ENCODE peak calls at places on chromosome 10, in nine cellular contexts. One of them, this sample, is unnamed.

GRCh38 chr10:55024718-55025117 is 223.7 kb upstream of the PCDH15 start:
- DNase-seq in endothelial cell of umbilical vein: peak; percentile 15
- DNase-seq in H1: no peak
- DNase-seq in HepG2: no peak
- DNase-seq in keratinocyte: no peak
- DNase-seq in PC-3: no peak
- DNase-seq in K562: no peak
- DNase-seq in fibroblast of lung: peak; percentile 11
- DNase-seq in mammary epithelial cell: no peak
- DNase-seq in this sample: peak; percentile 2

GRCh38 chr10:514137-514671 is 175.3 kb downstream of the DIP2C start:
- DNase-seq in K562: no peak
- DNase-seq in keratinocyte: no peak
- DNase-seq in PC-3: no peak
- DNase-seq in H1: no peak
- DNase-seq in fibroblast of lung: no peak
- DNase-seq in mammary epithelial cell: no peak
- DNase-seq in endothelial cell of umbilical vein: no peak
- DNase-seq in HepG2: peak; percentile 70
- DNase-seq in this sample: no peak

GRCh38 chr10:62451606-62451965 is 77.4 kb downstream of the ZNF365 start:
- DNase-seq in PC-3: no peak
- DNase-seq in HepG2: no peak
- DNase-seq in fibroblast of lung: no peak
- DNase-seq in K562: no peak
- DNase-seq in H1: no peak
- DNase-seq in keratinocyte: no peak
- DNase-seq in mammary epithelial cell: peak; percentile 86
- DNase-seq in endothelial cell of umbilical vein: no peak
- DNase-seq in this sample: no peak

GRCh38 chr10:123428302-123428701 is 237.9 kb upstream of the GPR26 start:
- DNase-seq in HepG2: peak; percentile 40
- DNase-seq in mammary epithelial cell: no peak
- DNase-seq in endothelial cell of umbilical vein: no peak
- DNase-seq in H1: no peak
- DNase-seq in keratinocyte: no peak
- DNase-seq in K562: no peak
- DNase-seq in PC-3: peak; percentile 12
- DNase-seq in fibroblast of lung: no peak
- DNase-seq in this sample: no peak

GRCh38 chr10:128932071-128932820 is 534.8 kb upstream of the MGMT start:
- DNase-seq in HepG2: no peak
- DNase-seq in PC-3: no peak
- DNase-seq in H1: no peak
- DNase-seq in endothelial cell of umbilical vein: no peak
- DNase-seq in mammary epithelial cell: no peak
- DNase-seq in fibroblast of lung: no peak
- DNase-seq in K562: no peak
- DNase-seq in keratinocyte: no peak
- DNase-seq in this sample: no peak

GRCh38 chr10:323651-324293 is 188.5 kb downstream of the ZMYND11 start:
- DNase-seq in fibroblast of lung: peak; percentile 96
- DNase-seq in endothelial cell of umbilical vein: peak; percentile 92
- DNase-seq in PC-3: peak; percentile 80
- DNase-seq in keratinocyte: peak; percentile 71
- DNase-seq in HepG2: peak; percentile 45
- DNase-seq in K562: no peak
- DNase-seq in mammary epithelial cell: peak; percentile 87
- DNase-seq in H1: no peak
- DNase-seq in this sample: peak; percentile 99

GRCh38 chr10:15313034-15313433 is 58.1 kb downstream of the FAM171A1 start:
- DNase-seq in endothelial cell of umbilical vein: no peak
- DNase-seq in H1: no peak
- DNase-seq in K562: no peak
- DNase-seq in keratinocyte: no peak
- DNase-seq in HepG2: no peak
- DNase-seq in fibroblast of lung: no peak
- DNase-seq in PC-3: no peak
- DNase-seq in mammary epithelial cell: no peak
- DNase-seq in this sample: no peak

GRCh38 chr10:93219347-93219746 is 145.7 kb downstream of the CYP26A1 start:
- DNase-seq in fibroblast of lung: no peak
- DNase-seq in H1: no peak
- DNase-seq in endothelial cell of umbilical vein: no peak
- DNase-seq in HepG2: no peak
- DNase-seq in mammary epithelial cell: no peak
- DNase-seq in PC-3: no peak
- DNase-seq in K562: no peak
- DNase-seq in keratinocyte: no peak
- DNase-seq in this sample: no peak

GRCh38 chr10:99460070-99460469 is 29.6 kb upstream of the GOT1 start:
- DNase-seq in PC-3: no peak
- DNase-seq in HepG2: no peak
- DNase-seq in keratinocyte: no peak
- DNase-seq in mammary epithelial cell: no peak
- DNase-seq in endothelial cell of umbilical vein: no peak
- DNase-seq in K562: no peak
- DNase-seq in H1: no peak
- DNase-seq in fibroblast of lung: no peak
- DNase-seq in this sample: no peak

GRCh38 chr10:5591336-5591824 is 66.6 kb downstream of the CALML3 start:
- DNase-seq in endothelial cell of umbilical vein: no peak
- DNase-seq in HepG2: peak; percentile 63
- DNase-seq in K562: no peak
- DNase-seq in mammary epithelial cell: no peak
- DNase-seq in H1: no peak
- DNase-seq in PC-3: no peak
- DNase-seq in fibroblast of lung: no peak
- DNase-seq in keratinocyte: no peak
- DNase-seq in this sample: no peak

GRCh38 chr10:103763374-103764202 is 91.8 kb downstream of the SH3PXD2A start:
- DNase-seq in mammary epithelial cell: no peak
- DNase-seq in H1: no peak
- DNase-seq in PC-3: no peak
- DNase-seq in HepG2: no peak
- DNase-seq in endothelial cell of umbilical vein: peak; percentile 35
- DNase-seq in keratinocyte: no peak
- DNase-seq in fibroblast of lung: no peak
- DNase-seq in K562: peak; percentile 21
- DNase-seq in this sample: peak; percentile 36

GRCh38 chr10:103762924-103763323 is 92.5 kb downstream of the SH3PXD2A start:
- DNase-seq in keratinocyte: no peak
- DNase-seq in fibroblast of lung: no peak
- DNase-seq in PC-3: no peak
- DNase-seq in H1: no peak
- DNase-seq in mammary epithelial cell: no peak
- DNase-seq in endothelial cell of umbilical vein: no peak
- DNase-seq in HepG2: no peak
- DNase-seq in K562: no peak
- DNase-seq in this sample: no peak

GRCh38 chr10:103765168-103765567 is 90.2 kb downstream of the SH3PXD2A start:
- DNase-seq in endothelial cell of umbilical vein: peak; percentile 70
- DNase-seq in mammary epithelial cell: peak; percentile 61
- DNase-seq in H1: no peak
- DNase-seq in HepG2: peak; percentile 34
- DNase-seq in PC-3: peak; percentile 47
- DNase-seq in fibroblast of lung: peak; percentile 56
- DNase-seq in K562: no peak
- DNase-seq in keratinocyte: no peak
- DNase-seq in this sample: peak; percentile 86

GRCh38 chr10:103765981-103766380 is 89.4 kb downstream of the SH3PXD2A start:
- DNase-seq in mammary epithelial cell: peak; percentile 49
- DNase-seq in endothelial cell of umbilical vein: no peak
- DNase-seq in keratinocyte: no peak
- DNase-seq in fibroblast of lung: no peak
- DNase-seq in HepG2: no peak
- DNase-seq in PC-3: peak; percentile 10
- DNase-seq in K562: no peak
- DNase-seq in H1: no peak
- DNase-seq in this sample: no peak

GRCh38 chr10:103764296-103765088 is 90.9 kb downstream of the SH3PXD2A start:
- DNase-seq in mammary epithelial cell: no peak
- DNase-seq in PC-3: no peak
- DNase-seq in keratinocyte: no peak
- DNase-seq in HepG2: no peak
- DNase-seq in K562: no peak
- DNase-seq in endothelial cell of umbilical vein: no peak
- DNase-seq in fibroblast of lung: no peak
- DNase-seq in H1: no peak
- DNase-seq in this sample: no peak
- H3K9ac ChIP-seq in mammary epithelial cell: no peak overlapping the region
- H3K9ac ChIP-seq in PC-3: no peak overlapping the region
- H3K9ac ChIP-seq in keratinocyte: no peak overlapping the region
- H3K9ac ChIP-seq in HepG2: no peak overlapping the region
- H3K9ac ChIP-seq in K562: no peak overlapping the region
- H3K9ac ChIP-seq in endothelial cell of umbilical vein: no peak overlapping the region
- H3K9ac ChIP-seq in fibroblast of lung: no peak overlapping the region
- H3K9ac ChIP-seq in H1: no peak overlapping the region
- H3K9ac ChIP-seq in this sample: no peak overlapping the region

GRCh38 chr10:84212015-84212414 is 13.3 kb downstream of the LRIT2 start:
- DNase-seq in keratinocyte: no peak
- DNase-seq in K562: no peak
- DNase-seq in PC-3: no peak
- DNase-seq in HepG2: no peak
- DNase-seq in fibroblast of lung: no peak
- DNase-seq in H1: no peak
- DNase-seq in mammary epithelial cell: no peak
- DNase-seq in endothelial cell of umbilical vein: no peak
- DNase-seq in this sample: no peak

GRCh38 chr10:84216834-84217233 is 8.5 kb downstream of the LRIT2 start:
- DNase-seq in PC-3: no peak
- DNase-seq in endothelial cell of umbilical vein: no peak
- DNase-seq in fibroblast of lung: no peak
- DNase-seq in HepG2: no peak
- DNase-seq in K562: no peak
- DNase-seq in mammary epithelial cell: no peak
- DNase-seq in keratinocyte: no peak
- DNase-seq in H1: no peak
- DNase-seq in this sample: no peak

GRCh38 chr10:84214046-84214572 is 11.2 kb downstream of the LRIT2 start:
- DNase-seq in endothelial cell of umbilical vein: no peak
- DNase-seq in PC-3: no peak
- DNase-seq in keratinocyte: no peak
- DNase-seq in mammary epithelial cell: no peak
- DNase-seq in fibroblast of lung: no peak
- DNase-seq in K562: no peak
- DNase-seq in H1: no peak
- DNase-seq in HepG2: no peak
- DNase-seq in this sample: no peak

GRCh38 chr10:84213076-84213475 is 12.3 kb downstream of the LRIT2 start:
- DNase-seq in fibroblast of lung: no peak
- DNase-seq in endothelial cell of umbilical vein: no peak
- DNase-seq in K562: no peak
- DNase-seq in HepG2: no peak
- DNase-seq in keratinocyte: no peak
- DNase-seq in PC-3: no peak
- DNase-seq in H1: no peak
- DNase-seq in mammary epithelial cell: no peak
- DNase-seq in this sample: no peak

DNA sequence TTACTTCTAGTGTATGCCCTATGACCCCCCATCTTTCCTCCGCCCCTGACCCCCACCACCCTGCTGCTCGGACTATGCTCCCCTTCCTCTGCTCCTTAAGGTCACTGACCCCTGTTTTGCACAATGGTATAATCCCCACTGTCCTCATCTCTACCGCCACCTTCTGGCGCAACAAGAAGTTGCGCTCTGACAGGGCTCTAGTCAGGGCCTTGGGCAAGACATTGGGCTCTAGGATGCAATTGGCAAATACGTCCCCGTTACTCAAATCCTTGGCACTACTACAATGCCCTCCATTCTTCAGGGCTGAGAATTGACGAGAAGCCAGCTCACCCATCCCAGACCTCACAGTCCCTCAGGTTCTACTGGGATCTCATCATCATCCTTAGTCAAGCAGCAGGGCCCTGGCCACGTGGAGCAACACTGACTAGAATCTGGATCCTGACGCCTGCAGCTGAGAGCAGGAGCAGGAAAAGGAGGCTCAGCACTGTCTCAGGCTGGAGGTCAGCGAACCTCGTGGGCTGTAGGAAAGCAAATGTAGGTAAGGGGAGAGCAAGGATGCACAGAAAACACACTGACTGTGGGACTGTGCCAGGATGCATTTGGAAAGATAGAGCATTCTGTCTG is 10.6 kb downstream of the LRIT2 start:
- DNase-seq in HepG2: peak; percentile 24
- DNase-seq in fibroblast of lung: no peak
- DNase-seq in mammary epithelial cell: peak; percentile 26
- DNase-seq in PC-3: peak; percentile 14
- DNase-seq in keratinocyte: no peak
- DNase-seq in H1: peak; percentile 57
- DNase-seq in K562: peak; percentile 60
- DNase-seq in endothelial cell of umbilical vein: no peak
- DNase-seq in this sample: peak; percentile 32
- H3K4me3 ChIP-seq in HepG2: no peak overlapping the region
- H3K4me3 ChIP-seq in fibroblast of lung: no peak overlapping the region
- H3K4me3 ChIP-seq in mammary epithelial cell: no peak overlapping the region
- H3K4me3 ChIP-seq in PC-3: no peak overlapping the region
- H3K4me3 ChIP-seq in keratinocyte: no peak overlapping the region
- H3K4me3 ChIP-seq in H1: no peak overlapping the region
- H3K4me3 ChIP-seq in K562: no peak overlapping the region
- H3K4me3 ChIP-seq in endothelial cell of umbilical vein: no peak overlapping the region
- H3K4me3 ChIP-seq in this sample: no peak overlapping the region

DNA sequence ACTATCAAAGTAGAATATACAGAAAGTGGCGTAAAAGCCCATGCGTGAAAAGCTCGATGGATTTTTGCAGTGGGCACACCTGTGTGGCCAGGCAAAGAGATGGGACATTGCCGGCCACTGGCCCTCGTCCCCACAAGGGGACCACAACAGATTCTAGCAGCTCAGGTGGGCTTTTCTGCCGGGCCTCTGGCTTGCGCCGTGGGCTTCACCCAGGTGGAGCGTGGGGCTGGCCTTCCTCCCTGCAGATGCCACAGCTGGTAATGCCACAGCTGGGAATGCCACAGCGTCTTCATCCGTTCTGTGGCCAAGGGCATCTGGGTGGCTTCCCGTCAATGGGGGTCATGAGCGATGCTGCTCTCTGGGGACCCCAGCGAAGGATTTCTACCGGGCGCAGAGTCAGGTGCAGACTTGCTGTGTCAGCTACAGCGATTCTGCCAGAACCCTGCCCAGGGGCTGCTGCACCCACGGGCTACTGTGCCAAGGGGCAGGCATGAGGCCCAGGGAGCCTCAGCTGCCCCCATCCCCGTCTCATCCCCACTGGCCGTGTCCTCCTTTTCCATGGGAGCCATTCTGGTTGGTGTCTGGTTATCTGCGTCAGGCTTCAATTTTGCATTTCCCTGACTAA is 52.5 kb upstream of the NKX6-2 start:
- DNase-seq in endothelial cell of umbilical vein: no peak
- DNase-seq in keratinocyte: no peak
- DNase-seq in fibroblast of lung: no peak
- DNase-seq in H1: no peak
- DNase-seq in HepG2: no peak
- DNase-seq in PC-3: no peak
- DNase-seq in mammary epithelial cell: no peak
- DNase-seq in K562: no peak
- DNase-seq in this sample: no peak
- TF ChIP-seq EZH2 in endothelial cell of umbilical vein: no peak
- TF ChIP-seq EZH2 in keratinocyte: no peak
- TF ChIP-seq EZH2 in fibroblast of lung: no peak
- TF ChIP-seq EZH2 in H1: no peak
- TF ChIP-seq EZH2 in HepG2: no peak
- TF ChIP-seq EZH2 in PC-3: no peak
- TF ChIP-seq EZH2 in mammary epithelial cell: no peak
- TF ChIP-seq EZH2 in K562: no peak
- TF ChIP-seq EZH2 in this sample: no peak

GRCh38 chr10:34200355-34200901 is 614.7 kb downstream of the PARD3 start:
- DNase-seq in PC-3: no peak
- DNase-seq in endothelial cell of umbilical vein: no peak
- DNase-seq in HepG2: no peak
- DNase-seq in fibroblast of lung: peak; percentile 47
- DNase-seq in K562: no peak
- DNase-seq in H1: no peak
- DNase-seq in mammary epithelial cell: no peak
- DNase-seq in keratinocyte: no peak
- DNase-seq in this sample: no peak
- H3K9ac ChIP-seq in PC-3: no peak overlapping the region
- H3K9ac ChIP-seq in endothelial cell of umbilical vein: no peak overlapping the region
- H3K9ac ChIP-seq in HepG2: no peak overlapping the region
- H3K9ac ChIP-seq in fibroblast of lung: no peak overlapping the region
- H3K9ac ChIP-seq in K562: no peak overlapping the region
- H3K9ac ChIP-seq in H1: no peak overlapping the region
- H3K9ac ChIP-seq in mammary epithelial cell: no peak overlapping the region
- H3K9ac ChIP-seq in keratinocyte: no peak overlapping the region
- H3K9ac ChIP-seq in this sample: no peak overlapping the region